ENCODE peak calls at places on chromosome 11, in nine cellular contexts. N is GM12865; W is AG08396; M is neural progenitor cell; E is activated naive CD8-positive, alpha-beta T cell treated with anti-CD3 and anti-CD28 coated beads for 36 hours; R is coronary artery; L is iris pigment epithelial cell; S is stimulated activated CD4-positive, alpha-beta T cell treated with anti-CD3 and anti-CD28 coated beads, Interleukin-4, amount 100 ng/mL, for 48 hours; F is posterior cingulate gyrus. V is an unnamed sample.

GRCh38 chr11:77027275-77027674 is 6.9 kb upstream of the B3GNT6 start:
- DNase-seq in N (no peak), W (no peak), M (no peak), E (no peak), R (no peak), L (no peak), S (no peak), F (no peak), V (peak)

GRCh38 chr11:91160661-91161060 is 937.8 kb upstream of the CHORDC1 start:
- DNase-seq in N (no peak), W (no peak), M (no peak), E (no peak), R (no peak), L (no peak), S (no peak), F (no peak), V (no peak)

GRCh38 chr11:27248430-27249207 is 114.4 kb downstream of the CCDC34 start:
- DNase-seq in N (no peak), W (no peak), M (no peak), E (no peak), R (no peak), L (no peak), S (no peak), F (no peak), V (no peak)

GRCh38 chr11:134101292-134101691 is 32.4 kb downstream of the JAM3 start:
- DNase-seq in N (no peak), W (peak), M (no peak), E (no peak), R (no peak), L (peak), S (no peak), F (no peak), V (no peak)

GRCh38 chr11:1197886-1198765 is 24.7 kb upstream of the MUC5B start:
- DNase-seq in N (no peak), W (no peak), M (no peak), E (no peak), R (peak), L (no peak), S (no peak), F (no peak), V (no peak)

GRCh38 chr11:747176-748006 is at the start of gene TALDO1:
- DNase-seq in N (peak), W (peak), M (peak), E (peak), R (peak), L (peak), S (peak), F (peak), V (peak)

GRCh38 chr11:36997656-36998055 is 399.6 kb upstream of the RAG2 start:
- DNase-seq in N (no peak), W (no peak), M (no peak), E (no peak), R (no peak), L (no peak), S (no peak), F (no peak), V (no peak)

GRCh38 chr11:128519353-128519752 is 68.0 kb downstream of the ETS1 start:
- DNase-seq in N (peak), W (no peak), M (no peak), E (no peak), R (no peak), L (no peak), S (no peak), F (no peak), V (no peak)

GRCh38 chr11:73423506-73423905 is 47.3 kb downstream of the RELT start:
- DNase-seq in N (no peak), W (no peak), M (no peak), E (no peak), R (no peak), L (no peak), S (no peak), F (no peak), V (no peak)

GRCh38 chr11:89015614-89016013 is 50.2 kb downstream of the GRM5 start:
- DNase-seq in N (no peak), W (no peak), M (no peak), E (no peak), R (no peak), L (no peak), S (no peak), F (no peak), V (no peak)

GRCh38 chr11:130390071-130390758 is 38.2 kb downstream of the ADAMTS8 start:
- DNase-seq in N (no peak), W (peak), M (no peak), E (no peak), R (no peak), L (peak), S (no peak), F (peak), V (no peak)

GRCh38 chr11:57942808-57943207 is 80.9 kb upstream of the OR9Q1 start:
- DNase-seq in N (no peak), W (no peak), M (no peak), E (no peak), R (peak), L (no peak), S (no peak), F (no peak), V (no peak)

GRCh38 chr11:57598831-57599155 is 1.3 kb downstream of the SERPING1 start:
- DNase-seq in N (no peak), W (peak), M (no peak), E (no peak), R (no peak), L (peak), S (no peak), F (no peak), V (no peak)

GRCh38 chr11:110447897-110448522 is 18.3 kb downstream of the FDX1 start:
- DNase-seq in N (peak), W (no peak), M (no peak), E (no peak), R (no peak), L (no peak), S (no peak), F (no peak), V (no peak)

GRCh38 chr11:131036544-131036943 is 120.3 kb upstream of the SNX19 start:
- DNase-seq in N (no peak), W (no peak), M (no peak), E (no peak), R (no peak), L (no peak), S (no peak), F (no peak), V (no peak)

GRCh38 chr11:8206251-8207079 is 37.6 kb upstream of the RIC3 start:
- DNase-seq in N (no peak), W (no peak), M (peak), E (no peak), R (peak), L (no peak), S (no peak), F (peak), V (no peak)

GRCh38 chr11:116693206-116694016 is 79.4 kb downstream of the BUD13 start:
- DNase-seq in N (no peak), W (no peak), M (no peak), E (no peak), R (no peak), L (no peak), S (no peak), F (no peak), V (no peak)

GRCh38 chr11:46918778-46919513 is 596 bp upstream of the LRP4 start:
- DNase-seq in N (no peak), W (no peak), M (peak), E (no peak), R (no peak), L (no peak), S (no peak), F (no peak), V (no peak)

GRCh38 chr11:36157151-36157519 is 132.1 kb downstream of the COMMD9 start:
- DNase-seq in N (no peak), W (no peak), M (no peak), E (no peak), R (no peak), L (no peak), S (no peak), F (no peak), V (no peak)

GRCh38 chr11:47393163-47394049 is 15.0 kb upstream of the SLC39A13 start:
- DNase-seq in N (no peak), W (peak), M (peak), E (no peak), R (no peak), L (peak), S (no peak), F (no peak), V (no peak)

GRCh38 chr11:64234840-64235379 is 526 bp downstream of the VEGFB start:
- DNase-seq in N (peak), W (peak), M (peak), E (peak), R (no peak), L (no peak), S (no peak), F (no peak), V (no peak)

GRCh38 chr11:86395061-86395551 is 20.4 kb downstream of the CCDC81 start:
- DNase-seq in N (no peak), W (peak), M (peak), E (no peak), R (no peak), L (peak), S (no peak), F (no peak), V (no peak)

GRCh38 chr11:64870176-64870892 is 8.1 kb downstream of the EHD1 start:
- DNase-seq in N (peak), W (peak), M (peak), E (no peak), R (peak), L (peak), S (no peak), F (no peak), V (no peak)

GRCh38 chr11:126390418-126390817 is 34.9 kb downstream of the ST3GAL4 start:
- DNase-seq in N (no peak), W (no peak), M (no peak), E (no peak), R (no peak), L (no peak), S (no peak), F (no peak), V (no peak)

GRCh38 chr11:79366218-79366617 is 74.6 kb downstream of the TENM4 start:
- DNase-seq in N (no peak), W (no peak), M (no peak), E (no peak), R (no peak), L (no peak), S (no peak), F (no peak), V (no peak)

GRCh38 chr11:15897211-15897960 is 459.0 kb downstream of the SOX6 start:
- DNase-seq in N (no peak), W (peak), M (no peak), E (no peak), R (no peak), L (peak), S (no peak), F (no peak), V (no peak)

GRCh38 chr11:131474947-131475346 is 104.5 kb downstream of the NTM start:
- DNase-seq in N (no peak), W (no peak), M (no peak), E (no peak), R (no peak), L (no peak), S (no peak), F (no peak), V (no peak)

GRCh38 chr11:66373261-66373660 is 1.7 kb upstream of the SLC29A2 start:
- DNase-seq in N (no peak), W (no peak), M (peak), E (no peak), R (no peak), L (no peak), S (no peak), F (no peak), V (no peak)

GRCh38 chr11:62552931-62553838 is 6.6 kb upstream of the AHNAK start:
- DNase-seq in N (peak), W (peak), M (peak), E (peak), R (peak), L (peak), S (no peak), F (no peak), V (no peak)

V was measured in glutamatergic neuron.